ENCODE peak calls at places on chromosomes 5 and 9, in four cellular contexts. W is left ventricle myocardium inferior, U is MM.1S, Y is cardiac muscle cell. B is an unnamed sample.

GRCh38 chr5:131246515-131246914 is 17.3 kb upstream of the CDC42SE2 start:
- DNase-seq in U (no peak), Y (no peak), W (no peak), B (no peak)

GRCh38 chr5:106089073-106089472 is 1581.7 kb downstream of the EFNA5 start:
- DNase-seq in U (no peak), W (no peak), Y (no peak), B (no peak)

GRCh38 chr5:109922396-109922995 is 232.8 kb downstream of the MAN2A1 start:
- DNase-seq in U (peak), W (no peak), Y (no peak), B (peak)

GRCh38 chr9:86573886-86574285 is 219.7 kb upstream of the TUT7 start:
- DNase-seq in W (no peak), Y (no peak), U (no peak), B (no peak)

GRCh38 chr5:56574778-56575177 is 240.6 kb upstream of the MAP3K1 start:
- DNase-seq in U (no peak), Y (no peak), W (no peak), B (no peak)

GRCh38 chr5:118611332-118611945 is 376.9 kb downstream of the DTWD2 start:
- DNase-seq in Y (peak), U (peak), W (no peak), B (peak)

GRCh38 chr9:35406183-35406959 is 83.5 kb upstream of the RUSC2 start:
- DNase-seq in U (no peak), Y (peak), W (no peak), B (no peak)

GRCh38 chr5:54259090-54259489 is 51.3 kb downstream of the ARL15 start:
- DNase-seq in U (no peak), Y (no peak), W (no peak), B (no peak)

GRCh38 chr5:53116597-53116996 is 7.0 kb upstream of the MOCS2 start:
- DNase-seq in U (no peak), W (no peak), Y (no peak), B (no peak)

GRCh38 chr9:83041771-83042170 is 21.2 kb downstream of the RASEF start:
- DNase-seq in Y (no peak), U (no peak), W (no peak), B (no peak)

GRCh38 chr9:16246785-16247184 is 623.7 kb downstream of the BNC2 start:
- DNase-seq in W (no peak), U (no peak), Y (no peak), B (no peak)

GRCh38 chr5:16536246-16536645 is 70.6 kb upstream of the ZNF622 start:
- DNase-seq in Y (no peak), W (no peak), U (no peak), B (no peak)

GRCh38 chr5:141641634-141642278 is 5.0 kb downstream of the RELL2 start:
- DNase-seq in W (no peak), U (peak), Y (no peak), B (no peak)

GRCh38 chr5:119808474-119808873 is 179.1 kb downstream of the FAM170A start:
- DNase-seq in U (no peak), Y (no peak), W (no peak), B (no peak)

GRCh38 chr5:52673495-52673894 is 114.2 kb upstream of the ITGA1 start:
- DNase-seq in U (no peak), Y (no peak), W (no peak), B (no peak)

GRCh38 chr9:35615981-35616680 is 2.1 kb downstream of the CD72 start:
- DNase-seq in Y (no peak), U (no peak), W (no peak), B (no peak)

GRCh38 chr5:15367501-15367900 is 132.5 kb upstream of the FBXL7 start:
- DNase-seq in Y (no peak), U (no peak), W (no peak), B (no peak)

GRCh38 chr5:93581738-93582414 is 857 bp upstream of the NR2F1-AS1 start:
- DNase-seq in Y (no peak), U (no peak), W (no peak), B (no peak)

GRCh38 chr5:106097308-106097707 is 1573.4 kb downstream of the EFNA5 start:
- DNase-seq in W (no peak), U (no peak), Y (no peak), B (no peak)

GRCh38 chr9:35114113-35114847 is 1.4 kb downstream of the ATOSB start:
- DNase-seq in W (peak), U (peak), Y (peak), B (peak)

GRCh38 chr9:109319072-109319630 is 1.7 kb downstream of the EPB41L4B start:
- DNase-seq in Y (peak), U (no peak), W (no peak), B (no peak)

GRCh38 chr5:157828949-157829639 is 29.9 kb downstream of the CLINT1 start:
- DNase-seq in U (no peak), W (no peak), Y (no peak), B (no peak)

GRCh38 chr5:31122998-31123950 is 70.2 kb upstream of the CDH6 start:
- DNase-seq in Y (no peak), W (no peak), U (no peak), B (no peak)

GRCh38 chr9:126664893-126665695 is 51.4 kb downstream of the LMX1B start:
- DNase-seq in U (no peak), Y (peak), W (no peak), B (no peak)

DNA sequence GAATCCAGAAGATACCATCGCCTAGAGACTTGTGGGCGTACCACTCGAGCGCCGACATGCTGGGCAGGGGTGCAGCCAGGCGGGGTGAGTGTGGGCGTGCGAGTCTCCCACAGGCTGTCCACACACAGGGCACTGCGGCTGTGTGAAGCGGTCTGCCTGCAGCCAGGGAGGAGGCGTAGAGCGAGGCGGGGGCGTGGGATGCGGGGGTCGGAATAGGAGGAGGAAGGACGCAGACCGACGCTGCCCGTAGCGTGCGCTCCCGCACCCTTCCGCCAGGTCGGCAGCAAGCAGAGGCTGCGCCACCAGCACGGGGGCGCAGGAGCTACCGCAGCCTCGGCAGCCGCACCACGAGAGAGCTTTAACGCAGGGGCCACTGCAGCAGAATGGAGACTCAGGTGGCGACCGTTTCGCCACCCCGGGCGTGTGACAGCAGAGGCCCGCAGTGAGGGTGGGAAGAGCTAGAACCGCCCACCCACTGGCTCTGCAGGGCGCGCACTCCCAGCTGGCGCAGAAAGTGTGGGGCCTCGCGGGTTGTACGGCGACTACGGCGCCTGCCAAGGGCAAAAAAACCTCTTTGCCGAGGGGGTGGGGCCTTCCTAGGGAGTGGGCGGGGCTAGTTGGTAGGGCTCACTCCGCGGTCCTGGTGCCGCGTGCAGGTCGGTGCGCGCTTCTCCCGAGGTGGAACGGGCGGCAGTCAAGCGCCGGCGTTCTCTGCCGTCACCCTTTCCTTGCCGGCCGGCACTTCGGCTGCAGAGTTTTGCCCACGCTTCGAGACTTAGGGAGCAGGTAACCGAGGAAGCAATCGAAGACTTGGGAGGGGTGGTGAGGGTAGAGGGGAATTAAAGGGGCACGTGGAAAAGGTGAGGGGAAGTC is at the start of the genes MBLAC2 and POLR3G:
- DNase-seq in Y (peak), U (peak), W (peak), B (peak)
- H3K27ac ChIP-seq in Y (peak), U (peak), W (peak), B (peak)

GRCh38 chr9:70015099-70015498 is 28.5 kb upstream of the MAMDC2 start:
- DNase-seq in Y (no peak), U (no peak), W (no peak), B (no peak)

GRCh38 chr9:70021026-70021571 is 22.5 kb upstream of the MAMDC2 start:
- DNase-seq in Y (no peak), U (no peak), W (peak), B (no peak)

GRCh38 chr9:70020217-70020616 is 23.4 kb upstream of the MAMDC2 start:
- DNase-seq in U (no peak), W (no peak), Y (no peak), B (no peak)
- H3K27ac ChIP-seq in U (no peak), W (no peak), Y (no peak), B (no peak)

GRCh38 chr9:134328341-134328840 is 2.1 kb downstream of the RXRA start:
- DNase-seq in Y (peak), W (peak), U (no peak), B (no peak)

GRCh38 chr9:134330590-134330989 is 4.3 kb downstream of the RXRA start:
- DNase-seq in U (no peak), Y (no peak), W (peak), B (no peak)

GRCh38 chr9:134329576-134329855 is 3.3 kb downstream of the RXRA start:
- DNase-seq in W (peak), Y (no peak), U (no peak), B (no peak)

GRCh38 chr9:134328841-134329575 is 2.8 kb downstream of the RXRA start:
- DNase-seq in U (no peak), W (peak), Y (peak), B (no peak)

GRCh38 chr9:134329886-134330285 is 3.6 kb downstream of the RXRA start:
- DNase-seq in U (no peak), W (peak), Y (no peak), B (no peak)
- H3K27ac ChIP-seq in U (no peak), W (peak), Y (peak), B (no peak)

GRCh38 chr5:172835246-172836030 is 1.4 kb downstream of the ERGIC1 start:
- DNase-seq in U (peak), W (no peak), Y (no peak), B (peak)
- H3K27ac ChIP-seq in U (peak), W (peak), Y (no peak), B (peak)

GRCh38 chr5:146731909-146732659 is 146.5 kb downstream of the PPP2R2B start:
- DNase-seq in Y (no peak), W (no peak), U (no peak), B (no peak)
- H3K27ac ChIP-seq in Y (no peak), W (no peak), U (no peak), B (no peak)

GRCh38 chr5:1199649-1200494 is 1.5 kb upstream of the SLC6A19 start:
- DNase-seq in W (no peak), U (no peak), Y (no peak), B (no peak)
- H3K27ac ChIP-seq in W (no peak), U (no peak), Y (no peak), B (no peak)

GRCh38 chr5:65041296-65042158 is 272.8 kb downstream of the CWC27 start:
- DNase-seq in Y (no peak), U (no peak), W (no peak), B (no peak)
- H3K27ac ChIP-seq in Y (no peak), U (no peak), W (peak), B (no peak)